ENCODE peak calls at places on chromosomes 2 and 18, in five cellular contexts. V is HL-60, K is aorta, O is small intestine, N is right lobe of liver. S is an unnamed sample. For H3K27me3, the result is how much of the 10 kb centered on the place peaks cover.

GRCh38 chr2:231362785-231363184 is 32.7 kb upstream of the B3GNT7 start:
- DNase-seq in K (no peak), N (no peak), V (no peak), O (no peak), S (no peak)

GRCh38 chr2:153935511-153935910 is 63.8 kb downstream of the GALNT13 start:
- DNase-seq in O (no peak), N (no peak), K (no peak), V (no peak), S (no peak)

GRCh38 chr18:57916684-57917083 is 113.6 kb upstream of the ATP8B1 start:
- DNase-seq in V (no peak), N (no peak), K (no peak), O (no peak), S (no peak)

GRCh38 chr18:41326311-41326710 is 628.7 kb upstream of the PIK3C3 start:
- DNase-seq in O (no peak), V (no peak), N (no peak), K (no peak), S (no peak)

GRCh38 chr2:127665267-127665893 is 9.9 kb downstream of the LIMS2 start:
- DNase-seq in O (no peak), N (peak), V (no peak), K (no peak), S (no peak)

GRCh38 chr2:95388878-95389255 is 13.6 kb upstream of the FAHD2A start:
- DNase-seq in O (no peak), N (no peak), K (no peak), V (no peak), S (no peak)

GRCh38 chr18:51337406-51337805 is 139.9 kb upstream of the MEX3C start:
- DNase-seq in O (no peak), N (no peak), V (no peak), K (no peak), S (no peak)

GRCh38 chr2:63486861-63487290 is 101.4 kb downstream of the WDPCP start:
- DNase-seq in V (no peak), K (no peak), O (peak), N (no peak), S (no peak)

GRCh38 chr2:28868611-28869010 is 1.5 kb downstream of the TRMT61B start:
- DNase-seq in N (no peak), O (peak), K (no peak), V (no peak), S (no peak)

GRCh38 chr2:60407398-60407797 is 146.1 kb downstream of the BCL11A start:
- DNase-seq in K (no peak), O (peak), N (no peak), V (no peak), S (no peak)

GRCh38 chr2:10162586-10163497 is 40.3 kb downstream of the RRM2 start:
- DNase-seq in K (no peak), N (no peak), O (no peak), V (no peak), S (no peak)

GRCh38 chr2:190181066-190181681 is 118.6 kb upstream of the MSTN start:
- DNase-seq in K (no peak), O (peak), N (no peak), V (no peak), S (no peak)

GRCh38 chr18:23274638-23275482 is 139.6 kb downstream of the CABLES1 start:
- DNase-seq in N (no peak), O (no peak), K (no peak), V (no peak), S (no peak)

GRCh38 chr18:36601316-36601715 is 227.5 kb downstream of the TPGS2 start:
- DNase-seq in O (no peak), K (no peak), N (no peak), V (no peak), S (no peak)

GRCh38 chr2:20976527-20976926 is 67.3 kb downstream of the APOB start:
- DNase-seq in V (no peak), K (peak), O (no peak), N (no peak), S (no peak)

GRCh38 chr18:10579079-10579867 is 53.4 kb downstream of the NAPG start:
- DNase-seq in V (no peak), K (no peak), N (no peak), O (no peak), S (no peak)

GRCh38 chr2:8300216-8300615 is 381.6 kb upstream of the ID2 start:
- DNase-seq in N (no peak), K (no peak), V (no peak), O (no peak), S (no peak)

GRCh38 chr2:170711196-170711773 is 3.9 kb upstream of the SP5 start:
- DNase-seq in K (no peak), O (no peak), V (no peak), N (no peak), S (no peak)

GRCh38 chr2:233091595-233092375 is 31.6 kb downstream of the INPP5D start:
- DNase-seq in O (no peak), V (no peak), N (peak), K (no peak), S (no peak)

GRCh38 chr2:212451786-212452200 is 86.8 kb downstream of the ERBB4 start:
- DNase-seq in N (no peak), V (no peak), K (no peak), O (no peak), S (no peak)

GRCh38 chr2:102848366-102848839 is 86.6 kb downstream of the TMEM182 start:
- DNase-seq in K (peak), V (peak), O (peak), N (peak), S (peak)

GRCh38 chr2:39919511-39920317 is 140.7 kb upstream of the THUMPD2 start:
- DNase-seq in K (no peak), N (no peak), O (no peak), V (no peak), S (no peak)

GRCh38 chr2:120590841-120591240 is 144.8 kb upstream of the GLI2 start:
- DNase-seq in N (no peak), O (no peak), K (no peak), V (no peak), S (no peak)

GRCh38 chr2:120591572-120591971 is 144.1 kb upstream of the GLI2 start:
- DNase-seq in V (no peak), O (no peak), K (no peak), N (no peak), S (no peak)

GRCh38 chr2:120593921-120594686 is 141.6 kb upstream of the GLI2 start:
- DNase-seq in O (peak), K (no peak), V (no peak), N (no peak), S (no peak)

GRCh38 chr2:120589782-120590608 is 145.7 kb upstream of the GLI2 start:
- DNase-seq in K (no peak), V (no peak), O (no peak), N (no peak), S (no peak)

GRCh38 chr2:120592084-120592483 is 143.6 kb upstream of the GLI2 start:
- DNase-seq in N (no peak), K (no peak), V (no peak), O (no peak), S (no peak)
- H3K27me3 ChIP-seq in N (under half), K (under half), V (under half), O (under half), S (under half)

DNA sequence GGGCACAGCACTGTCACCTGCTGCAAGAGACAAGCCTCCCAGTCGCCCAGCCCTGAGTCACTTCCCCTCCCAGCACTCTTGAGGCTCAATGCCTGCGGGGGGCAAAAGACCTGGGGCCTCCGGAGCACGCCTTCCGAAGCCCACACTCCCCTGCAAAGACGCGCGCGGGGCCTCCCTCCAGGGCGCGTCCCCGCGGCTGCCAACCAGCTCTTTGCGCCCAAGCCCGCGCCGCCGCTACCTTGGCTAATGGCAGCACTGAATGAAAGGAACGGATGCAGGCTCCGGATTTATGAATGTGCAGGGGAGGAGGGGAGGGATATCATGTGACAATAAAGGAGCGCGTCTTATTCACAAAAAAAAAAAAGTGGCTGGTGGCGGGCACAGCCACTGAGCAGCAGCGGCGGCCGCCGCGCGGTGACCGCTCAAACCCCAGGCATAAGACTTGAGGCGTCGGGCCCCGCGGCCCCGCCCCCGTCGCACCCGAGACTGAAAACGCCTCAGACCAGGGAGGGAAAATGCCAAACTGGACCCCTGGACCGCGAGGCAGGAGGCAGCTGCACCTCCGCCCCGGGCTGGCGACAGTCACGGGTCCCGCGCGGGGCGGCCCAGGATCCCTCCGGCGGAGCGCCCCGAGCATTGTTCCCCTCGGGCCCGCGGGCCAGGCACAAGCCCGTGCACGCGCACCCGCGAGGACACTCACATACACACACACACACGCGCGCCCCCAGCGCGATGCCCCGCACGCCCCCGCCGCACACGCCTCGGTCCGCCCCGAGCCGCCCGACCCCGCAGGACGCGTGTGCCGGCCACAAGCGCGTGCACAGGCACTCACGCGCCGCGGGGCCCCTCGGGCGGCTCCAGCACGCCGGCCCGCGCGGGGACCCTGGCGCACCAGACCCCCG is 1.6 kb downstream of the SPRED2 start:
- DNase-seq in O (peak), K (peak), V (peak), N (peak), S (peak)
- H3K27me3 ChIP-seq in O (under half), K (under half), V (under half), N (under half), S (under half)

GRCh38 chr18:79796531-79797390 is 977 bp upstream of the KCNG2 start:
- DNase-seq in O (no peak), N (no peak), V (no peak), K (peak), S (no peak)

GRCh38 chr18:79796016-79796415 is 1.7 kb upstream of the KCNG2 start:
- DNase-seq in K (peak), O (no peak), N (no peak), V (no peak), S (no peak)

GRCh38 chr18:79798346-79798998 is 734 bp downstream of the KCNG2 start:
- DNase-seq in N (no peak), O (peak), K (peak), V (no peak), S (no peak)

GRCh38 chr18:79798999-79799370 is 1.2 kb downstream of the KCNG2 start:
- DNase-seq in K (no peak), O (peak), N (no peak), V (no peak), S (no peak)

GRCh38 chr18:79797518-79798345 is at the start of gene KCNG2:
- DNase-seq in N (no peak), V (no peak), O (peak), K (peak), S (no peak)
- H3K27me3 ChIP-seq in N (under half), V (under half), O (under half), K (under half), S (half or more)

DNA sequence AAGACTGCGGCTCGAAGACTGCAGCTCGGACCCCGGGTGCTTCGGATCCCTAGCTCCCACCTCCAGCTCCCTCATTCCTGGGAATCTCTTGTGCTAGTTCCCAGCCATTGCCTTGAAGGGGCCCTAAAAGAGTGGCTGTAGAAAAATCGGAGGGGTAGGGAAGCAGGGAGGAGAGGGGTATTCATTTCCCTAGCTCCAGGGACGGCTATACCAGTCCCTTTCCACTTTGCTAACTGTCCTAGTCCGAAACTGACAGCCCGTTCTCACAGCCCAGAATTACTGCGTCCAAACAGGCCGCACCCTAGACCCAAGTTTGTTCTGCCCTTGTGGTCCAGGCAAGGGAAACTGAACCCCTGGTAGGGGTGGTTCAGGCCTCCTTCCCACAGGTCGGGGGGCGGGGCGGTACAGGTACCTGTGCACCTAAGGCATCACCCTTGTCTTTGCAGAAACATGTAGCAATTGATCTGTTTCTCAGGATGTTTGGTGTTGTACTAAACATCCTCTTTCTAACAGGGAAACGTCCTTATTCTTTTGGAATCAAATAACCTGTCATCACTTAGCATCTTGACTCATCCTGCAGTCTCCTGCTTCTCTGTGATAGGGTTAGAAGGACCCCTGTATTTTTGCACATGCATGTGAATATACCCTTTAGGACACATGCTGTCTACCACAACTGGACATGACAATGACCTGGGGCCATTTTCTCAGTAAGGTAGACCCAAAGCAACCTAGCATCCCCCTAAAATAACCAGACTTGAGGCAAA is 4.0 kb downstream of the EMX1 start:
- DNase-seq in V (no peak), K (no peak), N (no peak), O (no peak), S (no peak)
- H3K27me3 ChIP-seq in V (half or more), K (under half), N (half or more), O (under half), S (half or more)

GRCh38 chr2:215782965-215783364 is 230.4 kb downstream of the MREG start:
- DNase-seq in N (no peak), K (no peak), O (no peak), V (no peak), S (no peak)
- H3K27me3 ChIP-seq in N (under half), K (under half), O (under half), V (under half), S (under half)